ENCODE peak calls at places on chromosomes 7 and 10, in six cellular contexts. One of them, this sample, is unnamed.

GRCh38 chr7:147412782-147413186 is 1177.8 kb upstream of the C7orf33 start:
- DNase-seq in fibroblast of the aortic adventitia: peak; percentile 93
- DNase-seq in coronary artery: no peak
- DNase-seq in RWPE2: no peak
- DNase-seq in AG04449: peak; percentile 92
- DNase-seq in nephron progenitor cell: no peak
- DNase-seq in this sample: no peak

GRCh38 chr7:36605261-36605660 is 119.0 kb downstream of the AOAH start:
- DNase-seq in fibroblast of the aortic adventitia: no peak
- DNase-seq in coronary artery: no peak
- DNase-seq in RWPE2: no peak
- DNase-seq in AG04449: no peak
- DNase-seq in nephron progenitor cell: no peak
- DNase-seq in this sample: no peak

GRCh38 chr7:140672382-140673062 is at the start of gene ADCK2:
- DNase-seq in fibroblast of the aortic adventitia: no peak
- DNase-seq in coronary artery: no peak
- DNase-seq in RWPE2: no peak
- DNase-seq in AG04449: no peak
- DNase-seq in nephron progenitor cell: peak; percentile 64
- DNase-seq in this sample: no peak

GRCh38 chr7:157140118-157140905 is 1.6 kb downstream of the UBE3C start:
- DNase-seq in fibroblast of the aortic adventitia: no peak
- DNase-seq in coronary artery: no peak
- DNase-seq in RWPE2: no peak
- DNase-seq in AG04449: no peak
- DNase-seq in nephron progenitor cell: no peak
- DNase-seq in this sample: no peak

GRCh38 chr10:24944512-24945255 is 7.7 kb downstream of the PRTFDC1 start:
- DNase-seq in fibroblast of the aortic adventitia: peak; percentile 81
- DNase-seq in coronary artery: no peak
- DNase-seq in RWPE2: no peak
- DNase-seq in AG04449: no peak
- DNase-seq in nephron progenitor cell: no peak
- DNase-seq in this sample: no peak

GRCh38 chr7:116692599-116693308 is 20.8 kb downstream of the MET start:
- DNase-seq in fibroblast of the aortic adventitia: no peak
- DNase-seq in coronary artery: no peak
- DNase-seq in RWPE2: no peak
- DNase-seq in AG04449: no peak
- DNase-seq in nephron progenitor cell: no peak
- DNase-seq in this sample: no peak

GRCh38 chr10:92419740-92420553 is 129.0 kb downstream of the MARCHF5 start:
- DNase-seq in fibroblast of the aortic adventitia: peak; percentile 30
- DNase-seq in coronary artery: no peak
- DNase-seq in RWPE2: no peak
- DNase-seq in AG04449: no peak
- DNase-seq in nephron progenitor cell: no peak
- DNase-seq in this sample: no peak

GRCh38 chr10:35328404-35329037 is 7.8 kb upstream of the CCNY start:
- DNase-seq in fibroblast of the aortic adventitia: peak; percentile 67
- DNase-seq in coronary artery: no peak
- DNase-seq in RWPE2: no peak
- DNase-seq in AG04449: peak; percentile 66
- DNase-seq in nephron progenitor cell: no peak
- DNase-seq in this sample: no peak

GRCh38 chr10:15295540-15296325 is 75.4 kb downstream of the FAM171A1 start:
- DNase-seq in fibroblast of the aortic adventitia: no peak
- DNase-seq in coronary artery: no peak
- DNase-seq in RWPE2: no peak
- DNase-seq in AG04449: no peak
- DNase-seq in nephron progenitor cell: no peak
- DNase-seq in this sample: no peak

GRCh38 chr10:79316671-79317431 is 30.4 kb upstream of the PPIF start:
- DNase-seq in fibroblast of the aortic adventitia: no peak
- DNase-seq in coronary artery: no peak
- DNase-seq in RWPE2: no peak
- DNase-seq in AG04449: no peak
- DNase-seq in nephron progenitor cell: no peak
- DNase-seq in this sample: peak; percentile 72
- TF ChIP-seq CTCF in fibroblast of the aortic adventitia: no peak
- TF ChIP-seq CTCF in coronary artery: no peak
- TF ChIP-seq CTCF in RWPE2: no peak
- TF ChIP-seq CTCF in AG04449: no peak
- TF ChIP-seq CTCF in nephron progenitor cell: no peak
- TF ChIP-seq CTCF in this sample: no peak

DNA sequence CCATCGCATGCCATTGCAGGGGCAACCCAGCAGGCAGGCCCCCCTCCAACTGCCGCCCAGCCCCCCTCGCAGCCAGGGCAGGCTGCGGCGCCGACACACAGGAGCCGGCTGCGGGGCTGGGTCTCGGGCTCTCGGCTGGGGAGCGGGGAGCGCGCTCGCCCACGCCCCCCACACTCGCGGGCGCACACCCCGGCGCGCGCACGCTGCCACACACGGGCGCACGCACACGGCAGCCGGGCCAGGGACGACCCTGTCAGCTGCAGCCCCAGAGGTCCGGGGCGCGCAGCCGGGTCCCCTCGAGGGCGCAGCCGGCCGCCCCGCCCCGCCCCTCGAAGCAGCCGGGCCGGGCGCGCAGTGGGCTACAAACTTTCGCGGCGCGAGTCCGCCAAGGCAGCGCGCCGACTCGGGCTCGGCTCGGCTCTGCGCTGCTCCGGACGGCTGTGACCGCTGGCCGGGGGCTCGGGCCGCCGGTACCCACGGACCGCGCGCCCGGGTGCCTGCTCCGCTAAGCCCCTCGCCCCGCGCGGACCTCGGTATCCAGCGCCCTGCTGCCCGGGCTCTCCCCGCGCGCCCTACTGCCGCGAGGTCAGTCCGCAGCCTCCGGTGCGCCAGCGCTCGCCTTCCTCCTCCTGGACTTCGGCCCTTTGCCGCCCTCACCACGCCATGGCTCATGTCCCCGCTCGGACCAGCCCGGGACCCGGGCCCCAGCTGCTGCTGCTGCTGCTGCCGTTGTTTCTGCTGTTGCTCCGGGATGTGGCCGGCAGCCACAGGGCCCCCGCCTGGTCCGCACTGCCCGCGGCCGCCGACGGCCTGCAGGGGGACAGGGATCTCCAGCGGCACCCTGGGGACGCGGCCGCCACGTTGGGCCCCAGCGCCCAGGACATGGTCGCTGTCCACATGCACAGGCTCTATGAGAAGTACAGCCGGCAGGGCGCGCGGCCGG is at the start of gene GDF10:
- DNase-seq in fibroblast of the aortic adventitia: no peak
- DNase-seq in coronary artery: no peak
- DNase-seq in RWPE2: no peak
- DNase-seq in AG04449: no peak
- DNase-seq in nephron progenitor cell: peak; percentile 71
- DNase-seq in this sample: peak; percentile 88
- TF ChIP-seq CTCF in fibroblast of the aortic adventitia: no peak
- TF ChIP-seq CTCF in coronary artery: no peak
- TF ChIP-seq CTCF in RWPE2: no peak
- TF ChIP-seq CTCF in AG04449: no peak
- TF ChIP-seq CTCF in nephron progenitor cell: no peak
- TF ChIP-seq CTCF in this sample: peak; percentile 56

DNA sequence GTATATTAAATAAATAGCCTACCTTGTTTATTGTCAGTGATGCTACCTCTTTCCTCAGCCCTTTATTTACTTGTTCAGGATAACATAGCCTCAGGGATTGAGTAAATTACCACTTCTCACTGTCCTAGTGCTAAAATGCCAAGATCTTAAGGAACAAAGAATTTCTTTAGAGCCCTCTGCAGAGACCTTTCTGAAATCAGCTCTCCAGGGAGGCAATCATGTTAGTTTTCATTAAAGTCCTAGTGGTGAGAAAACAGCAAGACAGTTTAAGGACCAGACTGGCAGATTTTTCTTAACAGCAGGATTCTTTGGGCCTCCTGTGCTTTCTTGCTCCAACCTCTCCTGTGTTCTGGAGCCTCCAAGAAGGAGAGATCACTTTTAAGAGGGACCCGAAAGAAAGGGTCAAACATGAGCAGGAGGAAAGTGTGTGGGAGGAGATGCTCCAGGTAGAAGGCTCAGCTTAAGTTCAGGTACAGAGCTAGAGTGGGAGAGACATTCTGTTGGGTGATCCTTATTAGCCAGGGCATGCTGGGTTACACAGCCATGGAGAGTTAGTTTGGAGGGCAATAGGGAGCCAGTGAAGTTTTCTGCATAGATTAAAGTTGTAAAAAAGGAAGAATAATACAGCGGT is 1.2 kb upstream of the PLCE1 start:
- DNase-seq in fibroblast of the aortic adventitia: no peak
- DNase-seq in coronary artery: no peak
- DNase-seq in RWPE2: no peak
- DNase-seq in AG04449: no peak
- DNase-seq in nephron progenitor cell: no peak
- DNase-seq in this sample: no peak
- TF ChIP-seq CTCF in fibroblast of the aortic adventitia: peak; percentile 37
- TF ChIP-seq CTCF in coronary artery: no peak
- TF ChIP-seq CTCF in RWPE2: peak; percentile 19
- TF ChIP-seq CTCF in AG04449: peak; percentile 17
- TF ChIP-seq CTCF in nephron progenitor cell: peak; percentile 13
- TF ChIP-seq CTCF in this sample: peak; percentile 74

GRCh38 chr10:49328401-49329185 is 29.6 kb downstream of the C10orf71 start:
- DNase-seq in fibroblast of the aortic adventitia: no peak
- DNase-seq in coronary artery: peak; percentile 38
- DNase-seq in RWPE2: no peak
- DNase-seq in AG04449: no peak
- DNase-seq in nephron progenitor cell: no peak
- DNase-seq in this sample: no peak
- TF ChIP-seq CTCF in fibroblast of the aortic adventitia: no peak
- TF ChIP-seq CTCF in coronary artery: no peak
- TF ChIP-seq CTCF in RWPE2: no peak
- TF ChIP-seq CTCF in AG04449: no peak
- TF ChIP-seq CTCF in nephron progenitor cell: no peak
- TF ChIP-seq CTCF in this sample: no peak

GRCh38 chr10:103663802-103664201 is 170.3 kb downstream of the NEURL1 start:
- DNase-seq in fibroblast of the aortic adventitia: no peak
- DNase-seq in coronary artery: no peak
- DNase-seq in RWPE2: no peak
- DNase-seq in AG04449: no peak
- DNase-seq in nephron progenitor cell: no peak
- DNase-seq in this sample: no peak

GRCh38 chr10:103667390-103667789 is 173.9 kb downstream of the NEURL1 start:
- DNase-seq in fibroblast of the aortic adventitia: peak; percentile 60
- DNase-seq in coronary artery: no peak
- DNase-seq in RWPE2: no peak
- DNase-seq in AG04449: no peak
- DNase-seq in nephron progenitor cell: peak; percentile 30
- DNase-seq in this sample: no peak

GRCh38 chr10:103665439-103665838 is 171.9 kb downstream of the NEURL1 start:
- DNase-seq in fibroblast of the aortic adventitia: no peak
- DNase-seq in coronary artery: no peak
- DNase-seq in RWPE2: no peak
- DNase-seq in AG04449: no peak
- DNase-seq in nephron progenitor cell: no peak
- DNase-seq in this sample: no peak

GRCh38 chr10:103666751-103667150 is 173.2 kb downstream of the NEURL1 start:
- DNase-seq in fibroblast of the aortic adventitia: no peak
- DNase-seq in coronary artery: no peak
- DNase-seq in RWPE2: no peak
- DNase-seq in AG04449: no peak
- DNase-seq in nephron progenitor cell: no peak
- DNase-seq in this sample: no peak

GRCh38 chr10:103666109-103666508 is 172.6 kb downstream of the NEURL1 start:
- DNase-seq in fibroblast of the aortic adventitia: peak; percentile 60
- DNase-seq in coronary artery: no peak
- DNase-seq in RWPE2: no peak
- DNase-seq in AG04449: no peak
- DNase-seq in nephron progenitor cell: no peak
- DNase-seq in this sample: no peak
- TF ChIP-seq CTCF in fibroblast of the aortic adventitia: peak; percentile 59
- TF ChIP-seq CTCF in coronary artery: no peak
- TF ChIP-seq CTCF in RWPE2: peak; percentile 41
- TF ChIP-seq CTCF in AG04449: peak; percentile 36
- TF ChIP-seq CTCF in nephron progenitor cell: peak; percentile 12
- TF ChIP-seq CTCF in this sample: peak; percentile 68

DNA sequence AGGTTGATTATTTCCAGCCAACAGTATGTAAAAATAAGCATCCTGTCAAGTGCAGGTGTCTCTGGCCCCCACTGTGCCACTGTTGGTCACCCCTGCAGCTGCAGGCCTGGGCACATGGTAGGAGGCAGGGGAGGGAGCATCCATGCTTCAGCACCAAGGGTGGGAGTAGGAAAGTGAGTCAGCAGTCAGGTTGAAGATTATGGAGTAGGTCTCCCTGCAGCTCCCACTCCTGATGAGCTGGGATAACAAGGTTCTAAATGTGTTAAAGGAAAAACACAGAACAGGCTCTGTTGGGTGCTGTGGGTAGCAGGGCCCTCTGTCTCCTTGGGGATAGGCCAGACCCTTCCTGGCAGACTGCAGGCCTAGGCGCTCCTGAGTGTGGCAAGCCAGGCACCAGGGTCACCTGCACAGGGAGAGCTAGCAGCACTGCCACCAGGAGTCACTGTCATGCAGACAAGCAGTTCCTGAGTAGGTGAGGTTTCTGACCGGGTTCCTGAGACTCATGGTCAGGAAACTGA is 59.3 kb downstream of the NUDCD3 start:
- DNase-seq in fibroblast of the aortic adventitia: no peak
- DNase-seq in coronary artery: no peak
- DNase-seq in RWPE2: no peak
- DNase-seq in AG04449: no peak
- DNase-seq in nephron progenitor cell: peak; percentile 11
- DNase-seq in this sample: no peak
- TF ChIP-seq CTCF in fibroblast of the aortic adventitia: no peak
- TF ChIP-seq CTCF in coronary artery: no peak
- TF ChIP-seq CTCF in RWPE2: peak; percentile 14
- TF ChIP-seq CTCF in AG04449: no peak
- TF ChIP-seq CTCF in nephron progenitor cell: no peak
- TF ChIP-seq CTCF in this sample: peak; percentile 17

GRCh38 chr10:44990302-44990655 is 10.4 kb upstream of the ZNF22 start:
- DNase-seq in fibroblast of the aortic adventitia: peak; percentile 18
- DNase-seq in coronary artery: peak; percentile 45
- DNase-seq in RWPE2: no peak
- DNase-seq in AG04449: no peak
- DNase-seq in nephron progenitor cell: peak; percentile 56
- DNase-seq in this sample: peak; percentile 55
- TF ChIP-seq CTCF in fibroblast of the aortic adventitia: no peak
- TF ChIP-seq CTCF in coronary artery: no peak
- TF ChIP-seq CTCF in RWPE2: no peak
- TF ChIP-seq CTCF in AG04449: peak; percentile 21
- TF ChIP-seq CTCF in nephron progenitor cell: peak; percentile 45
- TF ChIP-seq CTCF in this sample: peak; percentile 53

GRCh38 chr10:65360497-65360896 is 1565.3 kb upstream of the LRRTM3 start:
- DNase-seq in fibroblast of the aortic adventitia: no peak
- DNase-seq in coronary artery: no peak
- DNase-seq in RWPE2: no peak
- DNase-seq in AG04449: no peak
- DNase-seq in nephron progenitor cell: no peak
- DNase-seq in this sample: no peak

GRCh38 chr10:65355141-65355680 is 1570.6 kb upstream of the LRRTM3 start:
- DNase-seq in fibroblast of the aortic adventitia: no peak
- DNase-seq in coronary artery: no peak
- DNase-seq in RWPE2: no peak
- DNase-seq in AG04449: no peak
- DNase-seq in nephron progenitor cell: no peak
- DNase-seq in this sample: no peak

GRCh38 chr10:65358565-65358964 is 1567.3 kb upstream of the LRRTM3 start:
- DNase-seq in fibroblast of the aortic adventitia: no peak
- DNase-seq in coronary artery: no peak
- DNase-seq in RWPE2: no peak
- DNase-seq in AG04449: no peak
- DNase-seq in nephron progenitor cell: peak; percentile 12
- DNase-seq in this sample: no peak
- TF ChIP-seq CTCF in fibroblast of the aortic adventitia: no peak
- TF ChIP-seq CTCF in coronary artery: no peak
- TF ChIP-seq CTCF in RWPE2: peak; percentile 52
- TF ChIP-seq CTCF in AG04449: peak; percentile 7
- TF ChIP-seq CTCF in nephron progenitor cell: peak; percentile 34
- TF ChIP-seq CTCF in this sample: peak; percentile 82

This sample was measured in chondrocyte.